ENCODE peak calls at places on chromosomes 4 and X, in six cellular contexts. One of them, this sample, is unnamed.

GRCh38 chrX:69133561-69134542 is 31.4 kb downstream of the PJA1 start:
- DNase-seq in ovary: no peak
- DNase-seq in A549: peak
- DNase-seq in stomach: no peak
- DNase-seq in tibial nerve: no peak
- DNase-seq in suprapubic skin: no peak
- DNase-seq in this sample: no peak

GRCh38 chr4:27861381-27861787 is 1000.7 kb downstream of the STIM2 start:
- DNase-seq in stomach: peak
- DNase-seq in ovary: no peak
- DNase-seq in A549: no peak
- DNase-seq in suprapubic skin: no peak
- DNase-seq in tibial nerve: no peak
- DNase-seq in this sample: no peak

GRCh38 chr4:83219344-83219990 is 65.1 kb downstream of the COQ2 start:
- DNase-seq in stomach: peak
- DNase-seq in suprapubic skin: no peak
- DNase-seq in A549: no peak
- DNase-seq in tibial nerve: no peak
- DNase-seq in ovary: no peak
- DNase-seq in this sample: no peak

GRCh38 chr4:26701786-26702227 is 117.9 kb downstream of the TBC1D19 start:
- DNase-seq in ovary: no peak
- DNase-seq in suprapubic skin: no peak
- DNase-seq in tibial nerve: no peak
- DNase-seq in A549: no peak
- DNase-seq in stomach: no peak
- DNase-seq in this sample: no peak

GRCh38 chrX:12447448-12448154 is 309.3 kb downstream of the FRMPD4 start:
- DNase-seq in ovary: no peak
- DNase-seq in A549: no peak
- DNase-seq in stomach: no peak
- DNase-seq in tibial nerve: no peak
- DNase-seq in suprapubic skin: no peak
- DNase-seq in this sample: peak

GRCh38 chrX:1212532-1212931 is at the start of gene CRLF2:
- DNase-seq in A549: peak
- DNase-seq in stomach: no peak
- DNase-seq in tibial nerve: no peak
- DNase-seq in ovary: no peak
- DNase-seq in suprapubic skin: no peak
- DNase-seq in this sample: peak

GRCh38 chrX:65581661-65582339 is 47.2 kb upstream of the LAS1L start:
- DNase-seq in A549: peak
- DNase-seq in stomach: peak
- DNase-seq in suprapubic skin: no peak
- DNase-seq in tibial nerve: peak
- DNase-seq in ovary: peak
- DNase-seq in this sample: peak

GRCh38 chrX:150602743-150603142 is 34.3 kb downstream of the MTM1 start:
- DNase-seq in stomach: no peak
- DNase-seq in A549: no peak
- DNase-seq in tibial nerve: no peak
- DNase-seq in ovary: no peak
- DNase-seq in suprapubic skin: no peak
- DNase-seq in this sample: no peak

GRCh38 chr4:91935217-91935616 is 368.5 kb upstream of the GRID2 start:
- DNase-seq in ovary: no peak
- DNase-seq in stomach: no peak
- DNase-seq in suprapubic skin: no peak
- DNase-seq in tibial nerve: no peak
- DNase-seq in A549: no peak
- DNase-seq in this sample: no peak

GRCh38 chr4:149223659-149224058 is 592.0 kb downstream of the IQCM start:
- DNase-seq in A549: no peak
- DNase-seq in ovary: no peak
- DNase-seq in stomach: no peak
- DNase-seq in tibial nerve: no peak
- DNase-seq in suprapubic skin: no peak
- DNase-seq in this sample: no peak

GRCh38 chr4:173076903-173077629 is 91.5 kb upstream of the GALNT7 start:
- DNase-seq in ovary: no peak
- DNase-seq in suprapubic skin: no peak
- DNase-seq in stomach: no peak
- DNase-seq in A549: no peak
- DNase-seq in tibial nerve: no peak
- DNase-seq in this sample: no peak

GRCh38 chr4:83639849-83640493 is 104.1 kb downstream of the GPAT3 start:
- DNase-seq in tibial nerve: no peak
- DNase-seq in stomach: peak
- DNase-seq in A549: peak
- DNase-seq in ovary: peak
- DNase-seq in suprapubic skin: no peak
- DNase-seq in this sample: no peak

GRCh38 chr4:40998680-40999358 is 215.5 kb downstream of the APBB2 start:
- DNase-seq in tibial nerve: no peak
- DNase-seq in stomach: no peak
- DNase-seq in A549: peak
- DNase-seq in suprapubic skin: no peak
- DNase-seq in ovary: no peak
- DNase-seq in this sample: no peak

GRCh38 chr4:165541773-165542459 is 163.1 kb downstream of the CPE start:
- DNase-seq in ovary: no peak
- DNase-seq in tibial nerve: no peak
- DNase-seq in stomach: no peak
- DNase-seq in A549: no peak
- DNase-seq in suprapubic skin: no peak
- DNase-seq in this sample: no peak

GRCh38 chrX:10401239-10401638 is 219.1 kb downstream of the MID1 start:
- DNase-seq in stomach: no peak
- DNase-seq in suprapubic skin: no peak
- DNase-seq in tibial nerve: no peak
- DNase-seq in A549: no peak
- DNase-seq in ovary: no peak
- DNase-seq in this sample: no peak

GRCh38 chrX:70444326-70445196 is at the start of gene DLG3:
- DNase-seq in ovary: no peak
- DNase-seq in suprapubic skin: no peak
- DNase-seq in stomach: no peak
- DNase-seq in tibial nerve: no peak
- DNase-seq in A549: peak
- DNase-seq in this sample: no peak

GRCh38 chr4:154927126-154927525 is 146.1 kb downstream of the RBM46 start:
- DNase-seq in ovary: no peak
- DNase-seq in suprapubic skin: no peak
- DNase-seq in A549: no peak
- DNase-seq in stomach: no peak
- DNase-seq in tibial nerve: no peak
- DNase-seq in this sample: no peak

DNA sequence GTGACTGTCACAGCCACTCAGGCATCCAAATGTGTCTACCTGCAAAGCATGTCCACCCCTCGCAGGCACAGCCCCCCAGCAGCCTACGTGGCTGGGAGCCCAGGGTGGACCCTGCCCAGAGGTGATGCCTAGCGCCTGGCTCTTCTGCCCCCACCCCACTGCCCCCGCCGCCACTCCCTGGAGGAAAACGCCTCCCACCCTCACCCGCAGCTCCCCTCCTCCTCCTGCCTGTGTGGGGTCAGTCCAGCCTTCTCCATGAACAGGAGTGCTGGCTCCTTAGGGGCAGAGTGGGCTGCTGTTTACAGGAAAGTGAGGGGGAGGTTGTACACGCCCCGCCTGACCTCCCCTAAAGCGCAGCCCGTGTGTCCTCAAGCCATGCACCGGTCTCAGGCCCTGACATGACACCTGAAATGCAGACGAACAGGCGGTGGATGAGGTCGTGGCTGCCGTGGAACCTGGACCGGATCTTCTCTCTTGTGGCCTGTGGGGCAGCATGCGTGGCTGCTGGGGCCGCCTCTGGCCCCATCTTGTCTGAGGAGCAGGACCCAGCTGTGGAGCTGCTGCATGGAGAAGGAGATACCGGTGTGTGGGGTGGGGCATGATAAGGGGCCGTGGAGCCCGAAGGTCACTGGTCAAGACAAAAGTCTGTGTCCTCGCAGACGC is 11.9 kb upstream of the MXD4 start:
- DNase-seq in suprapubic skin: no peak
- DNase-seq in ovary: peak
- DNase-seq in A549: no peak
- DNase-seq in stomach: no peak
- DNase-seq in tibial nerve: no peak
- DNase-seq in this sample: no peak
- TF ChIP-seq EP300 in suprapubic skin: no peak
- TF ChIP-seq EP300 in ovary: no peak
- TF ChIP-seq EP300 in A549: no peak
- TF ChIP-seq EP300 in stomach: no peak
- TF ChIP-seq EP300 in tibial nerve: no peak
- TF ChIP-seq EP300 in this sample: no peak

DNA sequence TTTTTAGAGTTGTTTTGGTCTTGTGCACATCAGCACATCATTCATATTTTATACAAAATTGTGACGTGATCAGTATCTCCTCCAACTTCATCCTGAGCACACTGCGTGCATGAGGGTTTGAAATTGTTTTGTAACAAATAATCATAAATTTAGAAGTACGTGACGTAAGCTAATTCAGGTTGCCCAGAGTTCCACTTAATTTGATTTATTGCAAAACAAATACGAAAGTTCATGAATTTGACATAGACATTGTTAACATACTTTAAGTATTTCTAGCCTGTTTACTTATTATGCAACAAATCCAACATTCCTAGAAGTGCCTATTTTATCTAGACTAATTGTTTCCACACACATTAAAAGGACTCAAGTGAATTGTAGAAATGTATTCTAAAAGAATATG is 48.3 kb downstream of the MAP7D3 start:
- DNase-seq in ovary: no peak
- DNase-seq in tibial nerve: no peak
- DNase-seq in A549: no peak
- DNase-seq in suprapubic skin: no peak
- DNase-seq in stomach: no peak
- DNase-seq in this sample: no peak
- TF ChIP-seq EP300 in ovary: peak
- TF ChIP-seq EP300 in tibial nerve: peak
- TF ChIP-seq EP300 in A549: no peak
- TF ChIP-seq EP300 in suprapubic skin: no peak
- TF ChIP-seq EP300 in stomach: no peak
- TF ChIP-seq EP300 in this sample: peak

DNA sequence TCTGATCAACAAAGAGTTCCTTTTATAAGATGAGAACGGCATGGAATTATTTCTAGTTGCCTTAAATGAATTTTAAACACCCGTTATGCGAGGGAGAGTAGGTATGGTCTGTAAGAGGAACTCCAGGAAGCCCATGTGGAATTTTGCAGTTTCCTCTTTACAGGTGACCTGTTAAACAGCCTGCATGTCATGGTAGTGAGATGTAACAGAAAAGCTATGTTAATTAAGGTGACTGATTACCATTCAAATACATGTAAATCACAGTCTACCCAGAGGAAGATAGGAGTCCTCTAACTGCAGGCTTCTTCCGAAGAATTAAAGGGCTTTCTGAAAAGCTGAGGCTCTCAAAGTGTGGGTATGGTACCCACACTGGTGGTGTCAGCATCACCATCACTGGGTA is 163.6 kb downstream of the CBR4 start:
- DNase-seq in suprapubic skin: no peak
- DNase-seq in stomach: no peak
- DNase-seq in ovary: no peak
- DNase-seq in tibial nerve: no peak
- DNase-seq in A549: no peak
- DNase-seq in this sample: no peak
- TF ChIP-seq EP300 in suprapubic skin: no peak
- TF ChIP-seq EP300 in stomach: no peak
- TF ChIP-seq EP300 in ovary: no peak
- TF ChIP-seq EP300 in tibial nerve: no peak
- TF ChIP-seq EP300 in A549: no peak
- TF ChIP-seq EP300 in this sample: no peak

DNA sequence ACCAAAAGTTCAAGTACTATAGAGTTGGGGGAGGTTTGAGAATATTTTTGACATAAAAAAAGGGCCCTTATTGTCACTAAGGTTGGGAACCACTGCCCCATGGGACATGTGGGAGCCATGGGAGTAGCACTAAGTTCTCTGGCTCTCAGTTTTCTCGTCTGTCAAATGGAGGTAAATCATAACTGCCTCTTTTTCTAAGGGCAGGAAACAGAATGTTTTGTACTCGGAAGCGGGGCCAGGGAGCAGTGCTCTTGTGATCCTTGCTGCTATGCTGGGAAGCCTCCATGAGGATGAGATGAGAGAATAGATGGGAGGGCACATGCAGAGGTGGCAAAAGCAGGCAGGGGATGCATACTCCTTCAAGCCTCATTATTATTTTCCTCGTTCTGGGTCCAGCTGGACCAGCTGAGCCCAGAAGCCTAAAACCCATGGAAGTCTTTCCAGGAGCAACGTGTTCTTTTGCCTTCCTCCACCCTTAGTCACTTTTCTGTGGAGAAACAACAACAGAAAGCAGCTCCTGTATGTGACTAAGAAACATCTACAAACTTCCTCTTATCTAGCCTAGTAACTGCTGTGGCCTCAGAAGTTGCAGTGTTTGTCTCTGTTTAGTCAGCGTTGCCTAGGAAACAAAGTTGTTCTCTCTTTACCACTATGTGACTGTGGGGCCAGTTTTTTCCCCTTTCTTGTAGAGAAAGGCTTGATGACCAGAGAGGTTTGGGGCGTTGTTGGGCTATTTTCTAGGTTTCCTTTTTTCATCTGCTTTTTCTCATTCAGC is 64.8 kb downstream of the TSC22D3 start:
- DNase-seq in stomach: no peak
- DNase-seq in A549: peak
- DNase-seq in ovary: no peak
- DNase-seq in suprapubic skin: no peak
- DNase-seq in tibial nerve: no peak
- DNase-seq in this sample: peak
- TF ChIP-seq EP300 in stomach: no peak
- TF ChIP-seq EP300 in A549: no peak
- TF ChIP-seq EP300 in ovary: peak
- TF ChIP-seq EP300 in suprapubic skin: no peak
- TF ChIP-seq EP300 in tibial nerve: peak
- TF ChIP-seq EP300 in this sample: no peak